ENCODE peak calls at places on chromosomes 16 and 17, in four cellular contexts. F is OCI-LY7; N is CD8-positive, alpha-beta memory T cell; U is T-helper 2 cell. S is an unnamed sample.

GRCh38 chr17:77233635-77234334 is 93.0 kb downstream of the SEC14L1 start:
- DNase-seq in F (peak), U (no peak), N (no peak), S (no peak)

GRCh38 chr17:77724876-77725615 is 233.5 kb upstream of the TNRC6C start:
- DNase-seq in F (peak), U (no peak), N (no peak), S (no peak)

GRCh38 chr17:7393613-7394451 is 493 bp downstream of the PLSCR3 start:
- DNase-seq in U (peak), N (peak), F (peak), S (peak)

GRCh38 chr16:700684-701584 is 4.7 kb downstream of the FBXL16 start:
- DNase-seq in F (no peak), U (peak), N (peak), S (no peak)

GRCh38 chr16:11130978-11131665 is 124.9 kb downstream of the SOCS1 start:
- DNase-seq in U (no peak), F (no peak), N (no peak), S (no peak)

GRCh38 chr17:81532490-81533287 is 4.5 kb downstream of the FSCN2 start:
- DNase-seq in F (no peak), N (no peak), U (no peak), S (no peak)

GRCh38 chr16:25110392-25110947 is 1.1 kb upstream of the LCMT1 start:
- DNase-seq in N (no peak), U (no peak), F (peak), S (no peak)

GRCh38 chr16:16149710-16150116 is 73.6 kb downstream of the ABCC6 start:
- DNase-seq in N (no peak), U (no peak), F (no peak), S (no peak)